ENCODE peak calls at places on chromosome 4, in four cellular contexts. Q is upper lobe of left lung, Z is HCT116, A is sigmoid colon. K is an unnamed sample.
A peak's percentile ranks its signal among the peaks of the same experiment; 100 is the strongest.

GRCh38 chr4:183471960-183472708 is 27.7 kb downstream of the CDKN2AIP start:
- DNase-seq in Q (peak; percentile 85), Z (peak; percentile 36), A (peak; percentile 89), K (no peak)

GRCh38 chr4:128519163-128519810 is 231.7 kb upstream of the PGRMC2 start:
- DNase-seq in Z (no peak), Q (no peak), A (no peak), K (peak; percentile 80)

GRCh38 chr4:134780244-134780643 is 578.7 kb upstream of the PABPC4L start:
- DNase-seq in Z (no peak), A (no peak), Q (no peak), K (no peak)

GRCh38 chr4:152357206-152357605 is 178.7 kb downstream of the FBXW7 start:
- DNase-seq in Q (peak; percentile 68), A (no peak), Z (no peak), K (no peak)

GRCh38 chr4:155588437-155588836 is 78.2 kb upstream of the GUCY1A1 start:
- DNase-seq in Z (no peak), A (no peak), Q (no peak), K (no peak)

GRCh38 chr4:1786544-1787362 is 6.3 kb upstream of the FGFR3 start:
- DNase-seq in Q (no peak), A (no peak), Z (no peak), K (no peak)

GRCh38 chr4:142264961-142265360 is 581.1 kb downstream of the INPP4B start:
- DNase-seq in A (no peak), Z (no peak), Q (no peak), K (no peak)

GRCh38 chr4:102438873-102439614 is 62.1 kb upstream of the NFKB1 start:
- DNase-seq in Q (no peak), Z (no peak), A (no peak), K (no peak)

GRCh38 chr4:8438743-8439142 is 1.8 kb downstream of the ACOX3 start:
- DNase-seq in A (no peak), Q (no peak), Z (no peak), K (no peak)

GRCh38 chr4:85783900-85784299 is 308.9 kb downstream of the ARHGAP24 start:
- DNase-seq in A (no peak), Q (no peak), Z (no peak), K (no peak)

GRCh38 chr4:85784348-85784747 is 309.4 kb downstream of the ARHGAP24 start:
- DNase-seq in Z (no peak), Q (no peak), A (no peak), K (no peak)

GRCh38 chr4:85784947-85785346 is 310.0 kb downstream of the ARHGAP24 start:
- DNase-seq in A (no peak), Z (no peak), Q (no peak), K (no peak)

GRCh38 chr4:85790582-85790981 is 315.6 kb downstream of the ARHGAP24 start:
- DNase-seq in A (no peak), Q (no peak), Z (no peak), K (no peak)

DNA sequence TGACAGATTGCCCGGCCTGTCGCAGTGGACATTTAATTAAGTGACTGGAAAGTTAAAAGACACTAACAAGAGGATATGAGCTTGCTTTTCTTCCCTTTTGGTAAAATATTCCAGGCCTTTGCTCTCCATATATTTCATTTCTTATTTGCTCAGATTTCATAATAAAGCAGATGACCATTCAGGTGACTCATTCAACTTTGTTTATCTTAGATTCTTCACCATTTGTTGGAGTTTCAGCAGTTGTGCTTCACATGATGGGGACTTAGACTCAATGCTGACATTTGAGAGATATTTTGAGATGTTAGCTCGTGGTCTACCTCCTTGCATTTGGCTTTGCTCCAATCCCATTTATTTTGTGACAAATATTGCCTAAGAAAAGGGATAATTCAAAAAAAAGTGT is 312.2 kb downstream of the ARHGAP24 start:
- DNase-seq in Q (no peak), Z (no peak), A (no peak), K (no peak)
- TF ChIP-seq POLR2AphosphoS5 in Q (no peak), Z (no peak), A (peak; percentile 33), K (no peak)

DNA sequence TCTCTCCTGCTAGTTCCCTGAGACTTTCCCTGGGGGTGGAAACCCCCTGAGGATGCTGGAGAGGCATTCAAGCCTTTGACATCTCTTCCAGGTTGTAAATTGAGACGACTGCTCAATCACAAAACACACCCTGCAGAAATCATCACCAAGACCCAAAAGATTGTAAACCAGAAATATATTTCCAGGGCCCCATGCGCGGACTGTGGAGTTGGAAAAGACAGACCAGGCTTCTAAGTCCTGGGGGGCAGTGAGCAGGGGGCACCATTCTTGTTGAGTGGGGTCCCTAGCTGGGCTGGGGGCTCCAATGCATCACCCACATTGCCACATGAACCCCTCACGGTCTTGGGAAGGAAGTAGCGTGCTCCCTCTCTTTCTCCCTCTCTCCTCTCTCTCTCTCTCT is 87.9 kb upstream of the C4orf50 start:
- DNase-seq in Q (no peak), Z (no peak), A (peak; percentile 27), K (no peak)
- TF ChIP-seq POLR2A in Q (no peak), Z (no peak), A (no peak), K (no peak)

GRCh38 chr4:100289980-100290379 is 99.7 kb upstream of the DDIT4L start:
- DNase-seq in Q (no peak), Z (no peak), A (no peak), K (no peak)

GRCh38 chr4:100295792-100296191 is 105.5 kb upstream of the DDIT4L start:
- DNase-seq in A (no peak), Q (no peak), Z (no peak), K (no peak)

GRCh38 chr4:100299019-100299418 is 108.8 kb upstream of the DDIT4L start:
- DNase-seq in Z (peak; percentile 8), A (no peak), Q (no peak), K (no peak)

GRCh38 chr4:100290585-100290984 is 100.3 kb upstream of the DDIT4L start:
- DNase-seq in Z (no peak), Q (no peak), A (no peak), K (no peak)

GRCh38 chr4:100294356-100294755 is 104.1 kb upstream of the DDIT4L start:
- DNase-seq in Z (no peak), A (no peak), Q (no peak), K (no peak)
- H3K27ac ChIP-seq in Z (no peak overlapping the region), A (no peak overlapping the region), Q (no peak overlapping the region), K (no peak overlapping the region)

DNA sequence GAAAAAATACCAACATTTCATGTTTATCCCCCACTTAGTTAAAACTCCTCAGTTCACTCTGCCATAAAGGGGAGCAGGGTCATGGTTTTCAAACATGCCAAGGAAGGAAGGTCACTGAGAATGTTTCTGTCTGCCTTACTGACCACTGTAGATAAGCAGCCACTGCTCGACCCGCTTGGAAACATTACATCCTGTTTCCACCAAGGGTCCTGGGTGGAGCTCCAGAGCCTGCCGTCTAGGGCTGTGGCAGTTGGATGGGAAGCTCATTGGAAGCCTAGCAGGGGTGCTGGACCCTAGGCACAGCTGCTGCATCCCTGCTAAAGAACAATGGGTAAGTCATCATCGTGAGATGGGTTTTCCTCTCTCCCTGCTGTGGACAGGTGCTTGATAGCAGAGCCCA is 76.1 kb upstream of the SRD5A3 start:
- DNase-seq in Q (peak; percentile 26), A (no peak), Z (no peak), K (no peak)
- TF ChIP-seq POLR2AphosphoS5 in Q (peak; percentile 11), A (peak; percentile 16), Z (no peak), K (no peak)

GRCh38 chr4:121072080-121072835 is at the start of gene NDNF:
- DNase-seq in A (peak; percentile 78), Q (peak; percentile 76), Z (no peak), K (no peak)
- TF ChIP-seq POLR2A in A (no peak), Q (no peak), Z (no peak), K (no peak)

GRCh38 chr4:136934601-136935000 is 597.7 kb downstream of the PCDH18 start:
- DNase-seq in Q (no peak), A (no peak), Z (no peak), K (no peak)

GRCh38 chr4:136935305-136935704 is 597.0 kb downstream of the PCDH18 start:
- DNase-seq in A (no peak), Z (no peak), Q (no peak), K (no peak)

GRCh38 chr4:136939781-136940180 is 592.5 kb downstream of the PCDH18 start:
- DNase-seq in Q (no peak), Z (no peak), A (no peak), K (no peak)
- H3K27ac ChIP-seq in Q (no peak overlapping the region), Z (no peak overlapping the region), A (no peak overlapping the region), K (no peak overlapping the region)